ENCODE peak calls at places on chromosomes 13 and 19, in nine cellular contexts. P, Q, O, X, V, B, D, F and C are unnamed samples.

GRCh38 chr13:20227730-20228129 is 4.4 kb downstream of the GJB6 start:
- DNase-seq in V (no peak), F (no peak), D (no peak), P (no peak), B (no peak), O (no peak), Q (no peak), X (no peak), C (no peak)

GRCh38 chr13:46168341-46168740 is 13.6 kb downstream of the LCP1 start:
- DNase-seq in P (no peak), X (no peak), V (no peak), Q (no peak), F (no peak), B (peak; percentile 55), O (no peak), D (peak; percentile 17), C (no peak)

GRCh38 chr13:37495046-37495445 is 103.5 kb downstream of the POSTN start:
- DNase-seq in B (no peak), P (no peak), F (no peak), O (no peak), Q (no peak), X (no peak), V (no peak), D (peak; percentile 22), C (no peak)

GRCh38 chr19:16378291-16378889 is 53.8 kb downstream of the KLF2 start:
- DNase-seq in D (no peak), X (no peak), V (no peak), F (no peak), Q (no peak), O (no peak), B (no peak), P (no peak), C (no peak)

GRCh38 chr13:47146136-47146535 is 249.3 kb upstream of the HTR2A start:
- DNase-seq in B (no peak), P (no peak), V (no peak), D (no peak), X (no peak), Q (no peak), O (no peak), F (no peak), C (no peak)

GRCh38 chr19:7605490-7606222 is 10.0 kb downstream of the CAMSAP3 start:
- DNase-seq in B (peak; percentile 52), O (peak; percentile 63), Q (no peak), P (no peak), F (no peak), X (no peak), V (no peak), D (no peak), C (peak; percentile 47)

GRCh38 chr13:20528451-20528850 is 2.8 kb upstream of the CRYL1 start:
- DNase-seq in F (no peak), P (no peak), O (no peak), V (no peak), D (no peak), B (no peak), X (no peak), Q (no peak), C (peak; percentile 59)

GRCh38 chr13:103218253-103218652 is 152.0 kb upstream of the SLC10A2 start:
- DNase-seq in D (no peak), O (no peak), X (no peak), F (peak; percentile 8), Q (no peak), B (no peak), V (no peak), P (no peak), C (no peak)

GRCh38 chr13:73171926-73172325 is 113.1 kb downstream of the KLF5 start:
- DNase-seq in V (no peak), B (no peak), D (peak; percentile 14), Q (no peak), F (no peak), O (peak; percentile 86), P (no peak), X (no peak), C (no peak)

GRCh38 chr19:3062165-3063105 is at the start of gene TLE5:
- DNase-seq in O (peak; percentile 43), V (peak; percentile 47), F (peak; percentile 45), Q (peak; percentile 62), X (peak; percentile 25), P (no peak), D (no peak), B (peak; percentile 80), C (peak; percentile 86)

GRCh38 chr19:15122331-15123030 is 15.3 kb downstream of the SYDE1 start:
- DNase-seq in B (no peak), X (no peak), D (no peak), Q (no peak), O (no peak), P (no peak), V (no peak), F (no peak), C (no peak)

GRCh38 chr13:98548230-98548629 is 28.7 kb downstream of the STK24 start:
- DNase-seq in B (no peak), O (no peak), F (no peak), X (no peak), P (no peak), Q (no peak), V (no peak), D (no peak), C (no peak)

GRCh38 chr13:49643003-49643651 is 14.8 kb downstream of the ARL11 start:
- DNase-seq in P (no peak), D (no peak), O (no peak), V (no peak), X (no peak), Q (no peak), F (no peak), B (no peak), C (peak; percentile 34)

GRCh38 chr19:18809149-18809978 is 18.3 kb upstream of the COMP start:
- DNase-seq in P (no peak), F (no peak), O (no peak), V (no peak), Q (no peak), D (peak; percentile 13), B (no peak), X (no peak), C (no peak)

GRCh38 chr19:36169084-36169760 is 17.0 kb upstream of the COX7A1 start:
- DNase-seq in D (no peak), X (peak; percentile 18), B (no peak), P (no peak), Q (peak; percentile 31), O (no peak), F (no peak), V (no peak), C (no peak)

GRCh38 chr19:2424686-2425621 is 2.4 kb downstream of the TIMM13 start:
- DNase-seq in V (no peak), Q (peak; percentile 83), X (no peak), F (no peak), O (no peak), B (no peak), D (peak; percentile 78), P (peak; percentile 61), C (no peak)

GRCh38 chr19:37361994-37362393 is 8.9 kb upstream of the ZNF527 start:
- DNase-seq in Q (no peak), V (no peak), B (no peak), F (no peak), P (no peak), X (no peak), D (peak; percentile 14), O (no peak), C (no peak)

GRCh38 chr13:84263354-84264069 is 381.2 kb upstream of the SLITRK1 start:
- DNase-seq in D (no peak), P (no peak), O (no peak), Q (no peak), X (no peak), B (no peak), F (no peak), V (no peak), C (no peak)

GRCh38 chr19:44704982-44705381 is 6.0 kb downstream of the CEACAM16 start:
- DNase-seq in D (no peak), F (no peak), V (no peak), P (no peak), X (no peak), O (no peak), B (no peak), Q (no peak), C (no peak)

GRCh38 chr13:21894091-21894490 is 223.2 kb downstream of the FGF9 start:
- DNase-seq in P (no peak), O (no peak), B (no peak), Q (no peak), F (no peak), V (no peak), X (peak; percentile 11), D (no peak), C (no peak)

GRCh38 chr19:6717441-6717971 is 2.9 kb downstream of the C3 start:
- DNase-seq in D (no peak), O (no peak), V (no peak), P (no peak), F (no peak), X (no peak), B (no peak), Q (no peak), C (no peak)

GRCh38 chr19:4455742-4456565 is 1.6 kb downstream of the UBXN6 start:
- DNase-seq in F (peak; percentile 66), Q (no peak), P (no peak), O (peak; percentile 38), V (peak; percentile 39), B (no peak), D (peak; percentile 54), X (peak; percentile 71), C (no peak)

GRCh38 chr13:112095354-112095753 is 28.4 kb downstream of the SOX1 start:
- DNase-seq in F (no peak), P (no peak), D (no peak), Q (no peak), V (no peak), X (no peak), B (no peak), O (no peak), C (no peak)

GRCh38 chr19:10544242-10544752 is 593 bp downstream of the ATG4D start:
- DNase-seq in P (peak; percentile 25), F (no peak), V (no peak), Q (no peak), D (no peak), O (no peak), B (no peak), X (peak; percentile 8), C (peak; percentile 43)